ENCODE peak calls at places on chromosome 20, in nine cellular contexts. W is GM12878, J is GM12892, C is lower leg skin, N is breast epithelium, E is IMR-90, H is ovary, D is testis, U is H54. K is an unnamed sample.

GRCh38 chr20:12047838-12048432 is 130.2 kb downstream of the BTBD3 start:
- DNase-seq in W (no peak), J (no peak), C (no peak), N (no peak), E (peak), H (no peak), D (no peak), U (no peak), K (no peak)

GRCh38 chr20:17518339-17519052 is 12.7 kb downstream of the BFSP1 start:
- DNase-seq in W (no peak), J (no peak), C (peak), N (no peak), E (no peak), H (peak), D (peak), U (peak), K (no peak)

GRCh38 chr20:2527762-2528161 is 8.6 kb upstream of the TMC2 start:
- DNase-seq in W (no peak), J (no peak), C (peak), N (no peak), E (no peak), H (no peak), D (no peak), U (no peak), K (no peak)

GRCh38 chr20:57089701-57090144 is 176.7 kb downstream of the BMP7 start:
- DNase-seq in W (no peak), J (peak), C (peak), N (peak), E (peak), H (peak), D (peak), U (peak), K (peak)

GRCh38 chr20:22729180-22729579 is 144.8 kb upstream of the FOXA2 start:
- DNase-seq in W (no peak), J (no peak), C (no peak), N (no peak), E (no peak), H (no peak), D (no peak), U (no peak), K (no peak)

GRCh38 chr20:36099106-36099505 is 55.4 kb upstream of the EPB41L1 start:
- DNase-seq in W (no peak), J (no peak), C (no peak), N (no peak), E (no peak), H (no peak), D (no peak), U (no peak), K (no peak)

GRCh38 chr20:58154106-58154505 is 74.3 kb downstream of the ANKRD60 start:
- DNase-seq in W (no peak), J (no peak), C (no peak), N (no peak), E (no peak), H (no peak), D (no peak), U (no peak), K (no peak)

GRCh38 chr20:49074521-49074920 is 28.4 kb downstream of the CSE1L start:
- DNase-seq in W (no peak), J (no peak), C (no peak), N (no peak), E (no peak), H (no peak), D (no peak), U (no peak), K (no peak)

GRCh38 chr20:23889775-23890187 is 10.2 kb upstream of the CST5 start:
- DNase-seq in W (no peak), J (no peak), C (no peak), N (no peak), E (peak), H (no peak), D (peak), U (peak), K (peak)

GRCh38 chr20:2693286-2693995 is 861 bp downstream of the EBF4 start:
- DNase-seq in W (no peak), J (no peak), C (peak), N (no peak), E (no peak), H (peak), D (peak), U (no peak), K (peak)

GRCh38 chr20:19968488-19969073 is 48.6 kb upstream of the NAA20 start:
- DNase-seq in W (no peak), J (no peak), C (no peak), N (no peak), E (no peak), H (no peak), D (no peak), U (no peak), K (no peak)

GRCh38 chr20:33994624-33994913 is 858 bp downstream of the RALY start:
- DNase-seq in W (no peak), J (no peak), C (no peak), N (no peak), E (no peak), H (no peak), D (no peak), U (no peak), K (no peak)

GRCh38 chr20:33992145-33992922 is 1.4 kb upstream of the RALY start:
- DNase-seq in W (no peak), J (no peak), C (no peak), N (no peak), E (peak), H (no peak), D (no peak), U (no peak), K (no peak)

GRCh38 chr20:33991498-33991897 is 2.2 kb upstream of the RALY start:
- DNase-seq in W (no peak), J (no peak), C (no peak), N (no peak), E (no peak), H (no peak), D (no peak), U (no peak), K (no peak)

GRCh38 chr20:33993800-33994623 is at the start of gene RALY:
- DNase-seq in W (no peak), J (peak), C (peak), N (peak), E (peak), H (peak), D (peak), U (peak), K (peak)

DNA sequence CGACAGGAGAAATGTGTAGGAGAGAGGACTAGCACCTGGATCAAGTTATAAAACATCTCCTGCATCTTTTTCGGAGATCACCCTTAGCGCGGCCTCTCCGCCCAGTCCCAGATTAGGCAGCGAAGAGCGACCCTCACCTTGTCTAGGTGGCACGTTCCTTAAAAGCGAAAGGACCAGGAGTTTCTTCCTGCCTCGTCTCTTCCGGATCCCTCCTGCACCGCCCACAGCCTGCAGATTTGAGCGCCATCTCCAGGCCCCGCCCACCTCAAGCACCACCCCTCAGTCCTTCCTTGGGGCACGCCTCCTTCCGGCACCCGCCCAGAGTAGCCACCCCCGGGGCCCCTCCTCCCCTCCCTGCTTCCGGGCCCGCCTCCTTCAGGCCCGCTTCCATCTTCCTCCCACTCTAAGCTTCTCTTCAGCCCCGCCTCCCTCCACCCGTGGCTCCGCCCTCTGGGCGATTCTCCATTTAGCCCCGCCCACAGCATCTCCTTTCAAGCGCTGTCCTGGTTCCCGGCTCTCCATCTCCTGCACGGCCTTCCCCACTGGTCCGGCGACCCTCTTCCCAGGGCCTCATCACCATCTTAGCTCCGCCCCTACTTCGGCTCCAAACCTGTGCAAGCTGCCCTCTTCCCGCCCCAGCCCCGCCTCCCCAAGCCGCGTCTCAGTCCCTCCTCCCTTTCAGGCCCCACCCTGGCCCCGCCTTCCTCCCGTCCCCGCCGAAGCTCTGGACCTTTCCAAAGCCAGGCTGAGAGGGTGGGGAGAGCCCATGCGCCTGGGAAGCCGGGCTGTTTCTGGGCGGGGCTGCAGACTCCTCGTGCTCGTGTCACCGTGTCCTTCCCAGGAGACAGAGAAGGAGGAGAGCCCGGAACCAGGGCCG is 550 bp upstream of the RALY start:
- DNase-seq in W (peak), J (peak), C (peak), N (peak), E (peak), H (peak), D (peak), U (peak), K (peak)
- TF ChIP-seq POLR2A in W (peak), J (peak), C (no peak), N (peak), E (peak), H (peak), D (peak), U (peak), K (peak)

GRCh38 chr20:50931048-50931305 is 260 bp downstream of the ADNP start:
- DNase-seq in W (no peak), J (peak), C (no peak), N (no peak), E (no peak), H (no peak), D (no peak), U (no peak), K (peak)
- TF ChIP-seq POLR2A in W (peak), J (no peak), C (no peak), N (no peak), E (no peak), H (no peak), D (no peak), U (peak), K (no peak)

DNA sequence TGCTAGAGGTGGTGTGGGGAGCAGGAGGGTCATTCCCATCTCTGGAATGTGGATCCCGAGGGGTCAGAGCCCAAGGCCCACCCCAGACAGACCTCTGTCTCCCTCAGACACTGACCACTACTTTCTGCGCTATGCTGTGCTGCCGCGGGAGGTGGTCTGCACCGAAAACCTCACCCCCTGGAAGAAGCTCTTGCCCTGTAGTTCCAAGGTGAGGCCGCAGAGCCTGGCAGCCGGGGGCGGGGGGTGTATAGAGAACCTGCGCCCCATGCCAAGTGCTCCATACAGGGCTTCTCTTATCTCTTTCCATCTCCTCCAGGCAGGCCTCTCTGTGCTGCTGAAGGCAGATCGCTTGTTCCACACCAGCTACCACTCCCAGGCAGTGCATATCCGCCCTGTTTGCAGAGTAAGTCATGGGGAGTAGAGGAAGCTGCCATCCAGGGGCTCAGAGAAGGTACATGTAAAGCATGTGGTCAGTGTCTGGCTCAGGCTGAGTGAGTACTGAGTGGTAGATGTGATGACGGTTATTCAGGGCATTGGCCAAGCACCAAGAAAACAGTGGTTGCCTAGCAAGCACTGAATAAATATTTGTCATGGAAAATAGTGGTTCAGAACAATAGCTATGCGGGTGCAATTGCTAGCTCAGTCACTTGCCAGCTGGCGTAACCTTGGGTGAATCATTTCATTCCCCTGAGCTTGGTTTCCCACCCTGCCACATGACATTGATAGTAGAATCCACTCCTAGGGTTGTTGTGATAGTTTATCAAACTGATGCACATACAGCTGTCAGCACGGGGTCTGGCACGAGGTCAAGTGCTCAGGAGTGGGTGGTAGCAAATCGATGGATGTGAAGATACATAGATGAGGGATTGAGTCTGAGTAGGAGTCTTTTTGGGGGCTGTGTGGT is 3.5 kb downstream of the PIGT start:
- DNase-seq in W (peak), J (peak), C (peak), N (peak), E (peak), H (no peak), D (no peak), U (peak), K (no peak)
- TF ChIP-seq POLR2A in W (peak), J (no peak), C (no peak), N (peak), E (no peak), H (no peak), D (no peak), U (no peak), K (no peak)

GRCh38 chr20:47356526-47357295 is at the start of gene ZMYND8:
- DNase-seq in W (peak), J (peak), C (peak), N (peak), E (peak), H (peak), D (peak), U (peak), K (peak)

GRCh38 chr20:47356220-47356525 is 326 bp downstream of the ZMYND8 start:
- DNase-seq in W (no peak), J (no peak), C (no peak), N (no peak), E (no peak), H (no peak), D (no peak), U (no peak), K (no peak)

GRCh38 chr20:47358672-47359532 is 2.4 kb upstream of the ZMYND8 start:
- DNase-seq in W (no peak), J (no peak), C (peak), N (peak), E (peak), H (peak), D (peak), U (peak), K (no peak)

GRCh38 chr20:47358052-47358671 is 1.7 kb upstream of the ZMYND8 start:
- DNase-seq in W (no peak), J (no peak), C (no peak), N (no peak), E (no peak), H (no peak), D (no peak), U (no peak), K (no peak)

DNA sequence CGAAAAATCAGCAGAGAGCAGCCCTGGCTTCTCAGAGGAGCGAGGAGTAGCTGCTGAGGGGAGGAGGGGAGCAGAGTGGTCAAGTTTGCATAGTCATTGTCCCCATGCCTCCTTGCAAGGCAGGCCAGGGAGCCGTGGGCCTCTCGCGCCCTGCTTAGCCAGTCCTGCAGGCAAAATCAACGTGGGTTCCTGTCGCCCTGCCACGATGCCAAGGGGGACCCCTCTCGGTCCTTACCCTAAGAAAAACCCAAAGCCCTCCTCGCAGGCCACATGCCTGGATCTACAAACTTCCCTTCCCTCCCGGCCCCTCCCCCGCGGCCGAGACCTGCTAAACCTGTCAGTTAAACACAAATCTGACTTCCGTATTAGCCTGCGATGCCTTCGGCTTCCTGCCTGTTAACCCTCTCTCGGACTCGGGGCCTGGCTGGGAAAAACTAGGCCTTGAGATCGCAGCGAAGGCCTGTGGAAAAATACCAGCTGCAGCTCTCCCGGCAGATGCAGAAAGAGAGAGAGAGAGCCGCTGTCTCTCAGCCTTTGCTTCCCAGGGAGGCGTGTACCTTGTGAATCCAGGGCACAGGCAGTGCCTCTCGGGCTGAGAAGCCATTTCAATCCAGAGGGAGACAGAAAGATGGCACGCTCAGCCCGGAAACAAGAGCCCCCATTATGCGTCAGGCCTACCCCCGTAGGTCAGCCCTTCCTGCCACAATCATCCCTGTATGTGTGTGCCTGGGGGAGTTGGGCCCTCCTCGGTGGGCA is 975 bp upstream of the ZMYND8 start:
- DNase-seq in W (no peak), J (peak), C (peak), N (peak), E (peak), H (peak), D (peak), U (peak), K (peak)
- TF ChIP-seq POLR2A in W (peak), J (peak), C (no peak), N (peak), E (peak), H (peak), D (no peak), U (peak), K (peak)